ENCODE peak calls at places on chromosomes 13 and 19, in eight cellular contexts. O is esophagus muscularis mucosa, G is spleen, F is uterus, X is transverse colon, D is right lobe of liver, P is body of pancreas, C is prostate gland. B is an unnamed sample.

GRCh38 chr13:29513002-29513980 is 82.2 kb downstream of the SLC7A1 start:
- DNase-seq in G (peak), P (no peak), D (no peak), C (no peak), X (no peak), F (no peak), O (no peak), B (no peak)

GRCh38 chr13:44679602-44680001 is 103.5 kb upstream of the TSC22D1 start:
- DNase-seq in X (no peak), D (no peak), F (no peak), G (no peak), C (no peak), O (no peak), P (no peak), B (no peak)

GRCh38 chr13:46085737-46086136 is 19.1 kb downstream of the CPB2 start:
- DNase-seq in X (no peak), D (no peak), G (no peak), P (no peak), F (no peak), C (no peak), O (no peak), B (no peak)

GRCh38 chr13:45825124-45825650 is 26.4 kb downstream of the SIAH3 start:
- DNase-seq in C (no peak), X (no peak), O (no peak), G (no peak), D (no peak), P (no peak), F (no peak), B (no peak)

GRCh38 chr13:70098669-70099068 is 9.0 kb upstream of the ATXN8OS start:
- DNase-seq in P (no peak), F (no peak), D (no peak), G (no peak), O (no peak), X (no peak), C (no peak), B (no peak)

GRCh38 chr13:46778879-46779278 is 18.1 kb downstream of the ESD start:
- DNase-seq in F (no peak), O (no peak), G (no peak), P (no peak), D (no peak), X (no peak), C (no peak), B (no peak)

GRCh38 chr19:44758596-44758995 is 10.1 kb downstream of the BCL3 start:
- DNase-seq in F (peak), X (no peak), C (no peak), P (no peak), G (no peak), D (no peak), O (no peak), B (no peak)

GRCh38 chr13:65479692-65480091 is 1750.4 kb downstream of the PCDH9 start:
- DNase-seq in P (no peak), G (no peak), C (no peak), D (no peak), X (no peak), F (no peak), O (no peak), B (no peak)

GRCh38 chr13:64778002-64778401 is 2452.1 kb downstream of the PCDH9 start:
- DNase-seq in G (no peak), X (no peak), F (no peak), O (no peak), D (no peak), P (no peak), C (no peak), B (no peak)

GRCh38 chr19:16111909-16112752 is 442 bp downstream of the RAB8A start:
- DNase-seq in P (no peak), D (peak), F (no peak), C (no peak), O (no peak), G (no peak), X (peak), B (no peak)
- TF ChIP-seq POLR2A in P (peak), D (peak), F (peak), C (peak), O (no peak), G (no peak), X (peak), B (peak)

DNA sequence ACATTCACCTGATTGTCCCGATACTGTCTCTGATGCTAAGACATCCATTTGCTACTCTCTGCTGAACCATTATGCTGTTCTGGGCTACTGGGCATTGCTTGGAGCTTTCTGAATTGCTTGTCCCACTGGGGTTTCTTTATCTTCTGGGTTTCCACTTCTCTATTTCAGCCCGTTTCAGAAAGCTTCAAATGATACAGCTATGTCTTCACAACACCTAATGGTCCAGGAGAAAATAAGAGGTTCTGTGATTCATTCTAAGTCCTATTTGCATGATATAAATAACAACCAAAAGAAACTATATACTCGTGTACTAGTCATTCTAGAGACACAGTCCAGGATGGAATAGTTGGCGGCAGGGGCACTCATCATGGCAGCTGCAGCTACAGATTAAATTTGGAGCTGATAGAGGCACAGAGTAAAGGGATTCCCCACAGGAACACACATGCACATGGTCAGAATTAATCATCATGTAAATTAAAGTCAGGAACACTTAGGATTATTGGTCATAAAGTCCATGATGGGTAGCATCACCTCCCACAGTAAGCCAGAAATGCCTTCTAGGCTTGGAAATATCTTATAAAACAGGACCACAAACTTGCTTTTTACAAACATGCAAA is 33.3 kb upstream of the SCEL start:
- DNase-seq in C (no peak), D (no peak), G (no peak), P (no peak), X (no peak), F (no peak), O (no peak), B (no peak)
- TF ChIP-seq POLR2A in C (no peak), D (no peak), G (no peak), P (no peak), X (no peak), F (no peak), O (no peak), B (no peak)

GRCh38 chr19:7497292-7497691 is 8.5 kb upstream of the PEX11G start:
- DNase-seq in F (no peak), O (no peak), C (no peak), X (no peak), P (no peak), D (no peak), G (no peak), B (no peak)

GRCh38 chr19:7504684-7505083 is 11.2 kb upstream of the ZNF358 start:
- DNase-seq in X (no peak), P (no peak), F (no peak), D (no peak), G (no peak), O (no peak), C (no peak), B (no peak)

GRCh38 chr19:7502552-7502951 is 13.4 kb upstream of the ZNF358 start:
- DNase-seq in F (no peak), C (no peak), G (no peak), O (no peak), D (no peak), X (no peak), P (no peak), B (no peak)

GRCh38 chr19:7505288-7505681 is 10.6 kb upstream of the ZNF358 start:
- DNase-seq in C (no peak), P (peak), O (no peak), X (peak), F (no peak), D (no peak), G (no peak), B (no peak)

DNA sequence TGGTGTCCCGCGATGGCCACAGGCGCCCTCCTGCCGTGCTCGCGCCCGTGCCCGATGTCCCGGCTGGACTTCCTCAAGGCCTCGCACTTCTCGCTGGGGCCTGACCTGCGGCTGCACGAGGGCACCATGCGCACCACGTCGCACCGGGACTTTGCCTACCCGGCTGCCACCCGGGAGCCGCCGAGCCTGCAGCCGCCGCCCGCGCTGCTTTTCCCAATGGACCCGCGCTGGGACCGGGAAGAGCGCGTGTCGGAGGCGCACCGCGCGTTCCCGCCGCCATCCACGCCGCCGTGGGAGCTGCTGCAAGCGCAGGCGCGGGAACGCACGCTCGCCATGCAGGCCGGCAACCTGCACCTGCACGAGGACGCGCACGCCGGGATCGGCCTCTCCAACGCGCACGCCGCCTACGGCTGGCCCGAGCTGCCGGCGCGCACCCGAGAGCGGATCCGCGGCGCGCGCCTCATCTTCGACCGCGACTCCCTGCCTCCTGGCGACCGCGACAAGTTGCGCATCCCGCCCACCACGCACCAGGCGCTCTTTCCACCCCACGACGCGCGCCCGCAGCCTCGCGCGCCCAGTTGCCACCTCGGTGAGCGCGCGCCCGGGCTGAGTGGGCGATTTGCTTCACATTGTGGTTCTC is 12.1 kb upstream of the PEX11G start:
- DNase-seq in X (peak), D (peak), O (no peak), G (peak), C (peak), F (no peak), P (peak), B (peak)
- TF ChIP-seq POLR2A in X (no peak), D (no peak), O (no peak), G (no peak), C (no peak), F (no peak), P (no peak), B (no peak)

GRCh38 chr19:45872095-45872919 is 8.2 kb downstream of the FOXA3 start:
- DNase-seq in C (no peak), X (no peak), G (no peak), F (no peak), P (no peak), O (no peak), D (no peak), B (no peak)

GRCh38 chr19:45876161-45876410 is 9.9 kb downstream of the IRF2BP1 start:
- DNase-seq in F (no peak), P (no peak), X (no peak), G (no peak), D (no peak), C (no peak), O (no peak), B (no peak)

GRCh38 chr19:45876411-45877197 is 9.3 kb downstream of the IRF2BP1 start:
- DNase-seq in F (no peak), X (peak), D (peak), O (no peak), P (peak), C (peak), G (no peak), B (peak)

GRCh38 chr19:45873219-45873772 is 9.2 kb downstream of the FOXA3 start:
- DNase-seq in G (no peak), X (no peak), F (no peak), C (no peak), O (no peak), D (no peak), P (no peak), B (no peak)

GRCh38 chr19:45874620-45874966 is 10.5 kb downstream of the FOXA3 start:
- DNase-seq in P (no peak), G (no peak), O (no peak), C (no peak), D (no peak), X (no peak), F (no peak), B (no peak)
- TF ChIP-seq POLR2A in P (no peak), G (no peak), O (no peak), C (no peak), D (no peak), X (no peak), F (no peak), B (no peak)

B was measured in Peyer's patch.